ENCODE peak calls at places on chromosomes 7 and 10, in four cellular contexts. X is K562, N is HepG2, F is H1. Q is an unnamed sample.

GRCh38 chr10:54985732-54986131 is 184.7 kb upstream of the PCDH15 start:
- DNase-seq in F (no peak), X (no peak), N (peak; percentile 37), Q (peak; percentile 18)

GRCh38 chr7:4837814-4838625 is 23.8 kb downstream of the PAPOLB start:
- DNase-seq in F (no peak), N (no peak), X (no peak), Q (no peak)

GRCh38 chr10:32199724-32200394 is 143.6 kb upstream of the KIF5B start:
- DNase-seq in X (no peak), N (no peak), F (no peak), Q (no peak)

GRCh38 chr7:128737867-128738390 is 1.2 kb upstream of the CALU start:
- DNase-seq in X (no peak), F (no peak), N (peak; percentile 7), Q (peak; percentile 31)

GRCh38 chr10:101780818-101781654 is 2.2 kb downstream of the NPM3 start:
- DNase-seq in N (peak; percentile 35), F (no peak), X (peak; percentile 78), Q (peak; percentile 95)

GRCh38 chr10:15209827-15210509 is 41.5 kb upstream of the NMT2 start:
- DNase-seq in X (peak; percentile 70), F (peak; percentile 46), N (peak; percentile 69), Q (peak; percentile 80)

GRCh38 chr7:143361552-143362125 is 874 bp downstream of the FAM131B start:
- DNase-seq in F (no peak), X (peak; percentile 50), N (no peak), Q (no peak)

GRCh38 chr7:41007351-41007751 is 695.5 kb downstream of the INHBA start:
- DNase-seq in F (no peak), N (no peak), X (no peak), Q (no peak)

GRCh38 chr10:8323443-8324054 is 269.1 kb downstream of the GATA3 start:
- DNase-seq in X (no peak), F (no peak), N (no peak), Q (no peak)

GRCh38 chr7:28811003-28811402 is 147.1 kb downstream of the TRIL start:
- DNase-seq in N (no peak), X (no peak), F (no peak), Q (no peak)

GRCh38 chr10:116637830-116638229 is 17.1 kb downstream of the PNLIPRP2 start:
- DNase-seq in F (no peak), X (no peak), N (no peak), Q (no peak)

GRCh38 chr7:2638224-2638991 is 6.6 kb downstream of the TTYH3 start:
- DNase-seq in F (no peak), X (no peak), N (peak; percentile 76), Q (no peak)

GRCh38 chr7:157560710-157561522 is 224.1 kb downstream of the DNAJB6 start:
- DNase-seq in X (no peak), N (no peak), F (no peak), Q (no peak)
- TF ChIP-seq RNF2 in X (no peak), N (no peak), F (no peak), Q (no peak)

DNA sequence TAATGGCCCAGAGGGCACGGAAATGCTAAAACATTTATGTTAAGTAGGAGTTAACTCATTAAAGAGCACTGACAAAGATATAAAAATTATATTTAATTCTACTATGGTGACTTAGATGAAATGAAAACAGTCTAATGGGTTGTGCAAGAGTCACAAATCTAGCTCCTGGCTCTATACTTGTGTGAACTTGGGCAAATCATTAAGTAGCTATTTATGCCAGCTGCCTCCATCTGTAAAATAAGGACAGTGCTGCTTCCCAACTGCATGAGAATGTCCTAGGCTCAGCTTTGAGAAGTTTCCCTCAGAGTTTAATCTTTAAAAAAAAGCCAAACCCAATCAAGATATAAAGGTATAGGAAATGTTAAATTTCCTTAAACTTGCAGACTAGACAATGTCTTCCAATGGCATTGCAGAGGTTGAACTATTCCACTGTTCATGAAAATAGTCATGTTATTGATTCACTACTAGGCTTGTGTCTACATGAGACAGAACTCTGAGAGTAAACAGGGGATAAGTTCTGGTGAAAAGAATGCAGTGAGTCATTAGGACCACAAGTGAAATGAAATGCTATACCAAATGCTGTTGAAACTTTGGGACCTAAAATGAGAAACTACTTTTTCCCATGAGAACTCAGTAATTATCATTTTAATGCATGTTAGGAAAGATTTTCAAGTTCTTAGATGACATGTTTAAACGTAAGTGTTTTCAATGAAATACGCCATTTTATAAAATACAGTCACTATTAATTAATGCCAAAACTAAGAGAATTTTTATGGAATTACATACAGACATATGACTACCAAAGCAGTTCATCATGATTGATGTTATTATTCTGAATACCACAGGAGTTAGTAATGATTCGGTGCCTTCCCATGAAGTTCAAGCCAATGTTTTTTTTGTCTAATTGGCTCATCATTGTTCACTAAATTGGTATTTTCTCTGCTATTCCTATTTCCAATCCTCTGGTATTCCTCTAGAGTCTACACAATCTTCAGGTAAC is 84.2 kb downstream of the CDK6 start:
- DNase-seq in X (no peak), N (peak; percentile 93), F (no peak), Q (peak; percentile 91)
- H3K4me1 ChIP-seq in X (peaks cover 3% of the 10 kb centered on the region), N (peaks cover 54% of the 10 kb centered on the region), F (no peaks in the 10 kb centered on the region), Q (peaks cover 90% of the 10 kb centered on the region)

GRCh38 chr10:94462130-94462529 is 59.8 kb downstream of the TBC1D12 start:
- DNase-seq in F (no peak), X (no peak), N (peak; percentile 34), Q (no peak)
- TF ChIP-seq PHF8 in F (no peak), X (no peak), N (no peak), Q (no peak)

DNA sequence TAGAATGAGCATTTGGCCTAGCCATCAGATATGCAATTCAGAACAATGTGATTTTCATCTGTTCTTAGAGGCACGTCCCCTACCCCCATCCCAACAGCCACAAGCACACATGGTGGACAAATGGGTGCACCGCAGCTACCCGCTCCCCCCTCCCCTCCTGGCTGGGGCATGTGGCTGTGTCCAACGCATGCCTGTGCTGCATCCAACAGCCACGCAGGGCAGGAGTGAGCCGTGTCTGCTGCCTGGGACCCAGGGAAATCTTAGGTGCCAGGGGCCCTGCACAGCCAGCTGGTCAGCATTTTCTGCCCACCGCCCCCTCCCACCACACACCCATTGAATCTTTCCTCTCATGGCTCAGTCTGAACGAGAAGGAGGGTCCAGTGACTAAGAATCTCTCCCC is 138.8 kb downstream of the WDR11 start:
- DNase-seq in N (no peak), X (no peak), F (no peak), Q (no peak)
- TF ChIP-seq RNF2 in N (no peak), X (no peak), F (no peak), Q (no peak)

DNA sequence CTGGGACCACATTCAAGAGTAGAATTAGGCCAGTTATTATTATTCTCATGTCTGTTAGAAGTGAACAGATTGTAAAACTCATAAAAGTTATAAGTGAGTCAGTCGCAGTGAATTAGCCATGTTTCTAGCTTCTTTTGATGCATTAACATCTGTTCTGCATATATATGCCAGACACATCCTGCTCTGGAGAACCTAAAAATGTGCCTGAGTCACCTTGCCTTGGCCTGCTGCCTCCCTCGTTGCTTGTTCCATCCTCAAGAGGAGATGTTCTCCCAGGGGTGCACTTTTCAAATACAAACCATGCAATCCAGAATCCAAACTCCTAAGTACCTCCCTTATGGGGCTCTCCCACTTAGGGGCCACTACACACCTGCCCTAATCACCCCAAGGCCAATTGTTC is 14.8 kb downstream of the TSPAN12 start:
- DNase-seq in X (no peak), F (no peak), N (no peak), Q (no peak)
- H3K4me1 ChIP-seq in X (no peaks in the 10 kb centered on the region), F (no peaks in the 10 kb centered on the region), N (peaks cover 8% of the 10 kb centered on the region), Q (no peaks in the 10 kb centered on the region)

GRCh38 chr10:120999868-121000267 is 148.7 kb downstream of the WDR11 start:
- DNase-seq in X (no peak), N (peak; percentile 12), F (no peak), Q (no peak)
- TF ChIP-seq PHF8 in X (no peak), N (no peak), F (no peak), Q (no peak)